ENCODE peak calls at places on chromosomes 12 and 14, in five cellular contexts. One of them, this sample, is unnamed.

GRCh38 chr14:61183486-61183885 is 97.7 kb downstream of the TMEM30B start:
- DNase-seq in foreskin fibroblast: no peak
- DNase-seq in AG09309: no peak
- DNase-seq in Panc1: no peak
- DNase-seq in AG09319: no peak
- DNase-seq in this sample: no peak

GRCh38 chr12:54273981-54274380 is 5.9 kb downstream of the CBX5 start:
- DNase-seq in foreskin fibroblast: no peak
- DNase-seq in Panc1: no peak
- DNase-seq in AG09309: no peak
- DNase-seq in AG09319: no peak
- DNase-seq in this sample: no peak

GRCh38 chr12:96094201-96094600 is 58.8 kb upstream of the LTA4H start:
- DNase-seq in Panc1: no peak
- DNase-seq in AG09319: no peak
- DNase-seq in foreskin fibroblast: no peak
- DNase-seq in AG09309: no peak
- DNase-seq in this sample: no peak

GRCh38 chr12:57175428-57176138 is 28.2 kb upstream of the LRP1-AS start:
- DNase-seq in AG09309: no peak
- DNase-seq in Panc1: peak
- DNase-seq in foreskin fibroblast: peak
- DNase-seq in AG09319: peak
- DNase-seq in this sample: peak

GRCh38 chr12:3077572-3078081 is 448 bp downstream of the TSPAN9 start:
- DNase-seq in foreskin fibroblast: peak
- DNase-seq in AG09319: no peak
- DNase-seq in AG09309: no peak
- DNase-seq in Panc1: no peak
- DNase-seq in this sample: no peak

GRCh38 chr12:86233126-86233525 is 23.1 kb downstream of the MGAT4C start:
- DNase-seq in AG09309: no peak
- DNase-seq in AG09319: no peak
- DNase-seq in foreskin fibroblast: no peak
- DNase-seq in Panc1: no peak
- DNase-seq in this sample: no peak

GRCh38 chr14:27605298-27605697 is 1007.5 kb upstream of the NOVA1 start:
- DNase-seq in foreskin fibroblast: no peak
- DNase-seq in AG09319: no peak
- DNase-seq in AG09309: no peak
- DNase-seq in Panc1: no peak
- DNase-seq in this sample: no peak

GRCh38 chr14:95344536-95344935 is 24.8 kb upstream of the CLMN start:
- DNase-seq in Panc1: no peak
- DNase-seq in foreskin fibroblast: no peak
- DNase-seq in AG09319: no peak
- DNase-seq in AG09309: no peak
- DNase-seq in this sample: no peak

GRCh38 chr12:51549637-51550036 is 41.4 kb upstream of the SCN8A start:
- DNase-seq in AG09319: peak
- DNase-seq in AG09309: peak
- DNase-seq in Panc1: no peak
- DNase-seq in foreskin fibroblast: peak
- DNase-seq in this sample: no peak

GRCh38 chr14:24422261-24422660 is 7.2 kb downstream of the CBLN3 start:
- DNase-seq in AG09319: no peak
- DNase-seq in Panc1: no peak
- DNase-seq in AG09309: no peak
- DNase-seq in foreskin fibroblast: no peak
- DNase-seq in this sample: no peak

GRCh38 chr12:74152370-74152769 is 385.3 kb upstream of the ATXN7L3B start:
- DNase-seq in Panc1: no peak
- DNase-seq in AG09319: no peak
- DNase-seq in foreskin fibroblast: no peak
- DNase-seq in AG09309: no peak
- DNase-seq in this sample: no peak

GRCh38 chr12:127334924-127335644 is 931.9 kb upstream of the TMEM132C start:
- DNase-seq in foreskin fibroblast: no peak
- DNase-seq in Panc1: no peak
- DNase-seq in AG09319: no peak
- DNase-seq in AG09309: no peak
- DNase-seq in this sample: no peak

GRCh38 chr14:51479584-51480305 is 172.0 kb upstream of the FRMD6 start:
- DNase-seq in AG09309: no peak
- DNase-seq in AG09319: no peak
- DNase-seq in foreskin fibroblast: peak
- DNase-seq in Panc1: no peak
- DNase-seq in this sample: no peak

GRCh38 chr12:109182041-109182839 is 65.9 kb downstream of the ACACB start:
- DNase-seq in AG09309: no peak
- DNase-seq in AG09319: no peak
- DNase-seq in foreskin fibroblast: no peak
- DNase-seq in Panc1: no peak
- DNase-seq in this sample: no peak

DNA sequence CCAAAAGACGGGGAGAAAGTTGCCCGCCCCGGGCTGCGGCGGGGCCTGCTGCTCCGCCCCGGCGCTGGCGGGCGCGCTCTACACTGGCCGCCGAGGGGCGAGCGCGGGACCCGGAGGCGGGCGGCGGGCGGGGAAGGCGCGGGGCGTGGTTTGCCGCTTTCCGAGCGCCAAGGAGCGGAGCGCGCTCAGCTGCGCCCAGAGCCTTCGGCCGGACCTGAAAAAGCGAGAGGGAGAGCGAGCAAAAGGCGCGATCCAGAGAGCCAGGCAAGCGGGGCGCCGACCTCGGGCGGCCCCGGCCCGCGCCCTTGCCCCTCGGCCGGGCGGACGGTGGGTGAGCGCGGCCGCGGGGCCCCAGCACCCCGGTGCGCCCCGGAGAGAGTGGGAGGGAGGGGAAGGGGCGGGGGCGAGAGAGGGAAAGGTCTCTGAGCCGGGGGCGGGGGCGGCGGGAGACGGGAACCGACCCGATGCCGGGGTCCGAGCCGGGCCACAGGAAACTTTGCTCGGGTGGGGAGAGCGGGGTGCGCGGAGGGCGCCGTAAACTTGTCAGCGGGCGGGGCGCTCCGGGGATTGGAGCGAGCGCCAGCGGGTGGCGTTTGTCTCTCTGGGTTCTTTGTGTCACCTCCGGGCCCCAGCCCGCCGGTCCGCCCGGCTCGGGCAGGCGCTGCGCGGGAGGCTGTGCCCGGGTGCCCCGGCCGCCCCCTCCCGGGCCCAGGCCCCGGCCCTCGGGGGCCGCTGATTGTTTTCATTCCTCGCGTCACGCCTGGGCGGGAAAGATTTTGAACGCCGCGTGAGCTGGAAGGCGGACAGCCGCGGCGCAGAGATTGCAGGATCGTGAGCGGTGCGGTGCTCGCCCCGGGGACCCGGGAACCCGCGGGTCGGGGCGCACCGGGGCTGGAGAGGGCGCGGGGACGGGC is at the start of gene SYNE2:
- DNase-seq in AG09319: peak
- DNase-seq in Panc1: no peak
- DNase-seq in AG09309: no peak
- DNase-seq in foreskin fibroblast: peak
- DNase-seq in this sample: peak
- TF ChIP-seq CTCF in AG09319: peak
- TF ChIP-seq CTCF in Panc1: peak
- TF ChIP-seq CTCF in AG09309: no peak
- TF ChIP-seq CTCF in foreskin fibroblast: no peak
- TF ChIP-seq CTCF in this sample: no peak

GRCh38 chr12:131005161-131006035 is 51.7 kb downstream of the ADGRD1 start:
- DNase-seq in Panc1: no peak
- DNase-seq in AG09319: no peak
- DNase-seq in AG09309: no peak
- DNase-seq in foreskin fibroblast: no peak
- DNase-seq in this sample: no peak
- TF ChIP-seq CTCF in Panc1: no peak
- TF ChIP-seq CTCF in AG09319: no peak
- TF ChIP-seq CTCF in AG09309: no peak
- TF ChIP-seq CTCF in foreskin fibroblast: no peak
- TF ChIP-seq CTCF in this sample: no peak

GRCh38 chr12:25957898-25958253 is 606 bp upstream of the RASSF8 start:
- DNase-seq in AG09309: peak
- DNase-seq in AG09319: no peak
- DNase-seq in Panc1: no peak
- DNase-seq in foreskin fibroblast: peak
- DNase-seq in this sample: no peak

GRCh38 chr12:25960926-25961325 is 2.4 kb downstream of the RASSF8 start:
- DNase-seq in foreskin fibroblast: no peak
- DNase-seq in AG09319: no peak
- DNase-seq in AG09309: no peak
- DNase-seq in Panc1: no peak
- DNase-seq in this sample: no peak

GRCh38 chr12:25959069-25959961 is 833 bp downstream of the RASSF8 start:
- DNase-seq in foreskin fibroblast: peak
- DNase-seq in AG09309: peak
- DNase-seq in Panc1: no peak
- DNase-seq in AG09319: peak
- DNase-seq in this sample: peak

GRCh38 chr12:25958254-25959068 is at the start of gene RASSF8:
- DNase-seq in foreskin fibroblast: peak
- DNase-seq in Panc1: no peak
- DNase-seq in AG09319: peak
- DNase-seq in AG09309: no peak
- DNase-seq in this sample: peak

GRCh38 chr12:25960176-25960575 is 1.7 kb downstream of the RASSF8 start:
- DNase-seq in Panc1: no peak
- DNase-seq in foreskin fibroblast: peak
- DNase-seq in AG09319: no peak
- DNase-seq in AG09309: no peak
- DNase-seq in this sample: peak
- TF ChIP-seq CTCF in Panc1: peak
- TF ChIP-seq CTCF in foreskin fibroblast: peak
- TF ChIP-seq CTCF in AG09319: peak
- TF ChIP-seq CTCF in AG09309: peak
- TF ChIP-seq CTCF in this sample: no peak

GRCh38 chr14:58129208-58129607 is 22.8 kb downstream of the ARMH4 start:
- DNase-seq in Panc1: no peak
- DNase-seq in foreskin fibroblast: no peak
- DNase-seq in AG09309: no peak
- DNase-seq in AG09319: no peak
- DNase-seq in this sample: no peak
- TF ChIP-seq CTCF in Panc1: peak
- TF ChIP-seq CTCF in foreskin fibroblast: peak
- TF ChIP-seq CTCF in AG09309: peak
- TF ChIP-seq CTCF in AG09319: no peak
- TF ChIP-seq CTCF in this sample: no peak

GRCh38 chr12:77741974-77742517 is 88.6 kb upstream of the NAV3 start:
- DNase-seq in Panc1: no peak
- DNase-seq in AG09319: no peak
- DNase-seq in AG09309: no peak
- DNase-seq in foreskin fibroblast: no peak
- DNase-seq in this sample: no peak

GRCh38 chr12:77734489-77734888 is 96.2 kb upstream of the NAV3 start:
- DNase-seq in AG09319: no peak
- DNase-seq in AG09309: peak
- DNase-seq in Panc1: no peak
- DNase-seq in foreskin fibroblast: peak
- DNase-seq in this sample: no peak

DNA sequence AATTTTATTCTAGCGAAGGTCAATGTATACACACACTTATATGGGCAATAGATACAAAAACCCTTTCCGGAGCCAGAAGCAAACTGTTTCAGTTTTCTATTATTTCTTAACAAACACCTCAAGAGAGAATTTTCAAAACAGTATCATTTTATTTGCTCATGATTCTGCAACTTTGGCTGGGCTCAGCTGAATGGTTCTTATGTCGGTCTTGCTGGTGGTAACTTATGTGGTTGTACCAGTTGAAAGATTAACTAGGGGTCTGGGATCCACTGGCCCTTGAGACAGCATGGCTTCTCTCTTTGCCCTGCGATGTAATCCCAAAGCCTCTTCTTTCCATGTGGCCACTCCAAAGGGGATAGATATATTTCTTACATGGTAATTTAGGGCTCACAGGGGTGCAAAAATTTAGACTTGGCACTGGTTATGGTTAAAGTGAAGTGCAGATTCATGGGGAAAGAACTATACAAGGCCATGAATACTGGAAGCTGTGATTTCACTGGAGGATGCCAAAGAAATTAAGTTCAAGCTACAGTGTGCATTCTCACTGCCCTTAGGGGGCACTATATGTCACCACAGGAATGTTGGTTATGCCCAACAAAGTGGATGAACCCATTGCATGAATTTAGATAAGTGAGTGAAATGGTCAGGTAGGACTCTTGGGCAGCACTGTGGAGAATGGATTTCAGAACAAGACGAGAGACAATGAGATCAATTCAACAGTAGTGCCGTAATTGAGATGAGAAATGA is 94.3 kb upstream of the NAV3 start:
- DNase-seq in AG09319: no peak
- DNase-seq in foreskin fibroblast: no peak
- DNase-seq in AG09309: no peak
- DNase-seq in Panc1: no peak
- DNase-seq in this sample: no peak
- TF ChIP-seq CTCF in AG09319: no peak
- TF ChIP-seq CTCF in foreskin fibroblast: no peak
- TF ChIP-seq CTCF in AG09309: no peak
- TF ChIP-seq CTCF in Panc1: no peak
- TF ChIP-seq CTCF in this sample: no peak

DNA sequence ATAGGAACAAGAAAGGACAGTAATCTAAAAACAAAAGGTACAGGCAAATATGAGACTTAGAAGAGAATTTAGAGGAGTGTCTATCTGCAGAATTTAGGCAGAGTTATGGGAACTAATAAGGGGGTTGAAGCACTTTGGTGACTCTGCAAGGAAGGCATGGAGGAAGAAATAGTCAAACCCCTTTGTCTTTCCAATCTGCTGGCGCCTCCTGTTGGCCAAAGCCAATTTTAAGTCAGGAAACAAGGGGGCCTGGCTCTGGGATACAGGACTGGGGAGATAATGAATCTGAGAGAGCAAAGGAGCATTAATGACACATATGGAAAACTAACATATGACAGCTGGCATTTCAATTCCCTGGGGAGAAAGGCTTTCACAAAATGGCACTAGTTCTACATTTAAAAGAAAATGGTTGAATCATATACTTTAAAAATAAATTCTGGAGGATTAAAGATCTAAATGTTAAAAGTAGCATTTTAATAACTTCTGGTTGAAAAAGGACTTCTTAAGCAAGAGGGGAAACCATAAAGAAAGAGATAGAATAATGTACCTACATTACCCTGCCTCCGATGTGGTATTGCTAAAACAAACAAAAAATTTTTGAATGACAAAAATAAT is 48.5 kb upstream of the CSRP2 start:
- DNase-seq in foreskin fibroblast: no peak
- DNase-seq in AG09309: no peak
- DNase-seq in AG09319: no peak
- DNase-seq in Panc1: no peak
- DNase-seq in this sample: peak
- TF ChIP-seq CTCF in foreskin fibroblast: peak
- TF ChIP-seq CTCF in AG09309: peak
- TF ChIP-seq CTCF in AG09319: peak
- TF ChIP-seq CTCF in Panc1: peak
- TF ChIP-seq CTCF in this sample: peak

This sample was measured in nephron progenitor cell.